ENCODE peak calls at places on chromosomes 11 and 22, in four cellular contexts. Y is CD4-positive, alpha-beta memory T cell; M is Panc1; S is CD8-positive, alpha-beta memory T cell. J is an unnamed sample. For H3K9me3, the result is how much of the 10 kb centered on the place peaks cover.

GRCh38 chr11:8092587-8093424 is 11.8 kb downstream of the TUB start:
- DNase-seq in M (no peak), Y (no peak), S (peak), J (peak)

GRCh38 chr22:47032956-47033647 is 270.7 kb downstream of the TBC1D22A start:
- DNase-seq in M (no peak), Y (no peak), S (no peak), J (no peak)

GRCh38 chr11:36364551-36364950 is 68.5 kb downstream of the PRR5L start:
- DNase-seq in S (no peak), M (no peak), Y (no peak), J (no peak)

GRCh38 chr11:1269957-1270356 is 39.5 kb downstream of the TOLLIP start:
- DNase-seq in Y (no peak), M (no peak), S (no peak), J (no peak)

GRCh38 chr11:33377852-33378385 is 120.7 kb downstream of the HIPK3 start:
- DNase-seq in Y (no peak), M (no peak), S (no peak), J (no peak)

GRCh38 chr22:46596819-46597218 is 23.4 kb upstream of the GRAMD4 start:
- DNase-seq in S (no peak), Y (no peak), M (no peak), J (no peak)

GRCh38 chr11:124602193-124602592 is 9.0 kb upstream of the PANX3 start:
- DNase-seq in Y (no peak), M (peak), S (no peak), J (no peak)

GRCh38 chr22:25494774-25495173 is 69.7 kb upstream of the GRK3 start:
- DNase-seq in Y (no peak), S (no peak), M (no peak), J (peak)

GRCh38 chr22:30695871-30696655 is 1.4 kb downstream of the OSBP2 start:
- DNase-seq in M (no peak), Y (no peak), S (no peak), J (no peak)

GRCh38 chr11:115409691-115410220 is 94.5 kb downstream of the CADM1 start:
- DNase-seq in Y (no peak), S (no peak), M (no peak), J (peak)

GRCh38 chr11:100740440-100740839 is 53.4 kb downstream of the ARHGAP42 start:
- DNase-seq in M (no peak), Y (no peak), S (no peak), J (no peak)

GRCh38 chr22:42383287-42383686 is 48.9 kb downstream of the NFAM1 start:
- DNase-seq in S (no peak), M (no peak), Y (no peak), J (no peak)

GRCh38 chr11:66454253-66454652 is 12.5 kb upstream of the PELI3 start:
- DNase-seq in M (no peak), Y (no peak), S (no peak), J (no peak)

GRCh38 chr11:102829671-102830070 is 13.7 kb downstream of the MMP3 start:
- DNase-seq in Y (no peak), S (no peak), M (no peak), J (no peak)

GRCh38 chr22:50434849-50435700 is 39.8 kb downstream of the SBF1 start:
- DNase-seq in Y (no peak), S (no peak), M (no peak), J (no peak)

GRCh38 chr11:35491231-35491871 is 34.1 kb downstream of the PAMR1 start:
- DNase-seq in M (no peak), S (no peak), Y (no peak), J (no peak)

GRCh38 chr11:59669611-59670009 is 773 bp upstream of the PATL1 start:
- DNase-seq in S (no peak), Y (no peak), M (no peak), J (no peak)

GRCh38 chr11:11743216-11743615 is 98.6 kb upstream of the USP47 start:
- DNase-seq in S (no peak), Y (no peak), M (no peak), J (no peak)

GRCh38 chr11:69704508-69705245 is 855 bp upstream of the FGF19 start:
- DNase-seq in M (no peak), Y (no peak), S (no peak), J (peak)
- H3K4me3 ChIP-seq in M (peak), Y (no peak), S (no peak), J (peak)

GRCh38 chr11:2612884-2613571 is 86.8 kb downstream of the KCNQ1OT1 start:
- DNase-seq in Y (no peak), M (peak), S (no peak), J (no peak)

GRCh38 chr11:2609345-2609744 is 90.4 kb downstream of the KCNQ1OT1 start:
- DNase-seq in S (no peak), Y (no peak), M (no peak), J (no peak)
- H3K9me3 ChIP-seq in S (under half), Y (under half), M (under half), J (under half)

DNA sequence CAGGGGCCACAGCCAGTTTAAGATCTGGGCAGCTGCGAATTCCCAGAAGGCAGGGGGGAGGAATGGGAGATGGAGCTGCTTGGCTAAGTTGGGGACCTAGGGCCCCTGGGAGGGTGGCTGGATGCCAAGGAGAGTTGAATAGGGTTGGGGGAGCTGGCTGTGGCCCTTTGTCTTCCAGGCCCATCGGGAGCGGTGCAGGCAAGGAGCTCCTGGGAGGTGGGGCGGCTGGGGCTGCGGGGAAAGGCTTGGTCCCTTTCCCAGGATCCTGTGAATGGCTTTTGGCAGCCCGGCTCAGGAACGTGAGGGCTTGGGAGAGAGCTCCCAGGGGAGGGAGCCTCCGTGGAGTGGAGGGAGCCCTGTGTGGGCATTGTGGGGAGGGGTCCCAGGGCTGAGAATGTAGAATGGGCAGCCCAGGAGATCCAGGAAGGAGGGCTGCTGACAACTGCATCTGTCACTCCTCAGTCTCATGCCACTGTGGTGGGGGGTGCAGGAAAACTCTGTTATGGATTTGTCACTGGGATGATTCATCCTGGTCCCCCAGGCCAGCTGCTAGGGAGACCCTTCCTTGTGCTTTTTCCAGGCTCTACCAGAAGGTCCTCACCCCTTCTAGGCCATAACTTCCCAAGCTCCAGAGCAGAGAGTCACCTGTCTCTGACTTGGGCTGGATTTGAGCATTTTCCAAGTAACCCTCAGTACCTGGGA is 6.0 kb downstream of the FREY1 start:
- DNase-seq in Y (no peak), S (no peak), M (no peak), J (peak)
- H3K4me3 ChIP-seq in Y (no peak), S (no peak), M (peak), J (peak)

GRCh38 chr22:38826801-38827200 is 17.0 kb downstream of the NPTXR start:
- DNase-seq in S (no peak), Y (no peak), M (no peak), J (no peak)
- H3K9me3 ChIP-seq in S (under half), Y (under half), M (under half), J (under half)

GRCh38 chr22:17664414-17665045 is 26.0 kb downstream of the BCL2L13 start:
- DNase-seq in M (no peak), Y (no peak), S (no peak), J (no peak)
- H3K4me3 ChIP-seq in M (no peak), Y (no peak), S (no peak), J (no peak)

GRCh38 chr11:122434786-122435185 is 220.7 kb upstream of the UBASH3B start:
- DNase-seq in Y (no peak), M (no peak), S (no peak), J (no peak)
- H3K9me3 ChIP-seq in Y (under half), M (under half), S (under half), J (under half)

DNA sequence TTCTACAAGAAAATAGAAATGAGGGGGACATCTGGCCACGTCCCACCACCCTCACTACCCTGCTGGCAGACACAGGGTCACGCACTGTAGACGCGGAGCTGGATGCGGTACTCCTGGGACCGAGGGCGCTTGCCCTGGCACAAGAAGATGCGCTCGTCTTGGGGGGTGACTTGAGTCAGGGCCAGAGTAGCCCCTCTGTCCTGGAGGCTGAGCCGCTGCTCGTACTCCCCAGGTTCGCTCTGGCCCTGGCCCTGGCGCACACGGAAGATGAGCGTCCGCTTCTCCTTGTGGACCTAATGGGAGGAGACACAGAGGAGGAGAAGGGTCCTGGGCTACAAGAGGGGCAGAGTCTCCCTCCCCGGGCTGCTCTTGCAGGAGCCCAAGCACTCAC is 2.2 kb downstream of the MCAM start:
- DNase-seq in Y (no peak), S (no peak), M (no peak), J (no peak)
- H3K4me3 ChIP-seq in Y (no peak), S (no peak), M (no peak), J (no peak)

DNA sequence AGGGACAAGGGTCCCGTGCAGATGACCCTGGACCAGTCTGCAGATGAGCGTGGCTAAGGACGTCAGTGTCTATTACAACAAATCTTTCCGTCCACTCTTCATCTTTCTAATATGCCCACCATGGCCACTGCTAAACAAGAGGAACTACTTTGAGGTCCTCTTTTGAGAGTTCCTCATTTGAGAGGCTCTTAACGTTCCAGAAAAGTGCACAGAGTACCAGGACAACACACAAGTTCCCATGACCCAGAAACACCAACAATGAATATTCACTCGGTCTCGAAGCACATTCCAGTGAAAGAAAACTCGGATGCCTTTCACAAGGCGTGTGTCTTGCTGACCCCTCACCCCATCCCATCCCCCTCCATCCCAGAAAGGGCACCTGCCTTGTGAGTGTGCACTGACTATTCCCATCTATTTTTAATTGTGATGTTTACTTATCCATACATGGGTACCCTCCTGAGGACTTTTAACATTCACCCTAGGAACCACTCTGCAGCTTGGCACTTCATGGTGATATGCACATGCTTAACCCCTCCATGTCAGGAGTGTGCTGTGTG is 157.0 kb downstream of the SHANK2 start:
- DNase-seq in S (no peak), Y (no peak), M (no peak), J (no peak)
- H3K9me3 ChIP-seq in S (under half), Y (under half), M (under half), J (under half)

DNA sequence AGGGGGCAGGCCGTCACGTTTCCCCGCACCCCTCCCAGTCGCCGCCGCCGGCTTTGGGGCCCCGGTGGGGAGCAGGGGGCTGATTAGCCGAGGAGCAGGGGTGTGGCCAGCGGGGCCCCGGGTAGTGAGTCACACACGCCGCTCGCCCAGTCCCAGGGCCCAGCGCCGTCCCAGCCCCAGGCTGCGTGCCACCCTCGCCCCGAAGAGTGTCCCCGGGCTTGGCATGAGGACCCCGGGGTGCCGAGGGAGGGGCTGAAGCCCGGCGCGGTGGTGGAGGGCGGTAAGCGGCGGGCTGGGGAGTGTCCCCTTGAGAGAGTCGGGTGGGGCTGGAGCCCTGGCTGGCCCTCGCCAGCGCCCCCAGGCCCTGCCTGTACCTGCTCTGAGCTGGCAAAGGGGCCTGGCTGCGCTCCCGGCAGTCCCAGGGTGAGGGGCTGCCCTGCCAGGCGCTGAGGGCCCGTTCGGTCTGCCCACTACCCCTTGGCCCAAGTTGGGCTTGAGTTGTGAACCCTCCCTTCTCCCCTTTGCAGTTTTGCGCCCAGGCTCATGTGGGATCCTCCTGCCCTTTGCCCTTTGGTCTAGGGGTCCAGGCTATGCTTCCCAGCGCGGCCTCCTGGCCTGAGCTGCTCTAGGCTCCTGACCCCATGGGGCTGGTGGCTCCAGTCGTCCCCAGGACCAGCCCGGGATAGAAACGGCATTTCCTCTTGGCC is 34.6 kb downstream of the PRDM11 start:
- DNase-seq in S (peak), M (no peak), Y (no peak), J (no peak)
- H3K4me3 ChIP-seq in S (no peak), M (peak), Y (no peak), J (peak)

DNA sequence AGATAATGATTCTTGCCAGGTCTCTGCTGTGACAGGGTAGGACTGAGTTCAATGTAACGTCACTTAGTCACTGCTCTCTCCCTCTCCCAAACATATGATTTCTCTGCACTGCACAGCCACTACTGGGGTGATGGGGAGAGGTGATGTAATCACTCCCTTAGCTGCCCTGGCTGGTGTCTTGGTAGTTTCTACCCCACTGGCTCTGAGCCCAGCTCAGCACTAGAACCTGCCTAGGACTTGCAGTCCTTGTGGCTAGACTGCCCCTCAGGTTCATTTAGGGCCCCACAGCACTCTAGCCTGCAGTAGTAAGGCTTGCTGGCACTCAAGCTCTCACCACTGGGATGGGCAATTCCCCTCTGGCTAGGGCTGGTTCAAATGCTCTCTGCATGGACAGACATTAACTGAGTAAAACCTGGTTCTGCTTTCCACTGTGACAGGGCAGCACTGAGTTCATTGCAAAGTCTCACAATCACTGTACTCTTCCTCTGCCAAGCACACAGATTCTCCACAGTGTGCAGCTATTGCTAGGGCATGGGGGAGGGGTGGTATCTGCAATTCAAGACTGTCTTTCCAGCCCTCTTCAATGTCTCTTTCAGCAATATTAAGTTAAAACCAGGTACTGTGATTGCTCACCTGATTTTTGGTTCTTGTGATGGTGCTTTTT is 571.4 kb upstream of the FAT3 start:
- DNase-seq in M (no peak), S (no peak), Y (no peak), J (no peak)
- H3K9me3 ChIP-seq in M (under half), S (under half), Y (under half), J (under half)

J was measured in HAP-1.